ENCODE peak calls at places on chromosomes 5 and 9, in four cellular contexts. X is foreskin fibroblast; Z is psoas muscle; S is CD8-positive, alpha-beta T cell. M is an unnamed sample.

GRCh38 chr9:131915181-131915580 is 164.5 kb downstream of the MED27 start:
- DNase-seq in Z (no peak), S (no peak), X (peak; percentile 36), M (no peak)

GRCh38 chr9:19698960-19699359 is 89.9 kb downstream of the SLC24A2 start:
- DNase-seq in X (no peak), S (no peak), Z (no peak), M (no peak)

GRCh38 chr5:153885166-153885565 is 153.5 kb downstream of the FAM114A2 start:
- DNase-seq in X (no peak), S (no peak), Z (no peak), M (no peak)

GRCh38 chr5:58357121-58357520 is 102.8 kb downstream of the PLK2 start:
- DNase-seq in S (no peak), Z (no peak), X (peak; percentile 19), M (no peak)

GRCh38 chr9:137984005-137984404 is 106.4 kb downstream of the CACNA1B start:
- DNase-seq in Z (no peak), S (no peak), X (no peak), M (no peak)

GRCh38 chr5:78129632-78130031 is 164.9 kb downstream of the AP3B1 start:
- DNase-seq in S (no peak), X (no peak), Z (no peak), M (no peak)

GRCh38 chr9:33106372-33106771 is 29.9 kb upstream of the SMU1 start:
- DNase-seq in X (no peak), S (no peak), Z (no peak), M (no peak)

GRCh38 chr5:138820695-138821094 is 54.4 kb downstream of the LRRTM2 start:
- DNase-seq in Z (no peak), X (no peak), S (no peak), M (no peak)

GRCh38 chr5:132257131-132258101 is at the start of gene PDLIM4:
- DNase-seq in S (no peak), Z (peak; percentile 62), X (no peak), M (peak; percentile 59)

GRCh38 chr5:56233230-56233629 is at the start of gene ANKRD55:
- DNase-seq in X (peak; percentile 47), S (no peak), Z (no peak), M (no peak)

GRCh38 chr9:72524820-72525539 is 3.6 kb downstream of the TMC1 start:
- DNase-seq in S (no peak), X (peak; percentile 98), Z (no peak), M (no peak)

GRCh38 chr5:131242728-131243255 is 21.1 kb upstream of the CDC42SE2 start:
- DNase-seq in S (no peak), X (peak; percentile 95), Z (no peak), M (no peak)

GRCh38 chr5:171606414-171607024 is 179.1 kb upstream of the SMIM23 start:
- DNase-seq in S (no peak), Z (no peak), X (no peak), M (no peak)

GRCh38 chr9:99833735-99834134 is 12.1 kb downstream of the NR4A3 start:
- DNase-seq in Z (no peak), X (no peak), S (no peak), M (no peak)

GRCh38 chr5:113760486-113760885 is 247.0 kb downstream of the YTHDC2 start:
- DNase-seq in S (no peak), X (no peak), Z (no peak), M (no peak)

GRCh38 chr5:13625616-13626198 is 318.8 kb downstream of the DNAH5 start:
- DNase-seq in X (no peak), Z (no peak), S (no peak), M (no peak)

GRCh38 chr9:114587345-114588149 is at the start of gene ATP6V1G1:
- DNase-seq in Z (peak; percentile 100), X (peak; percentile 100), S (peak; percentile 96), M (peak; percentile 99)
- TF ChIP-seq CTCF in Z (no peak), X (no peak), S (no peak), M (no peak)

GRCh38 chr9:123099042-123099441 is 65.6 kb downstream of the GPR21 start:
- DNase-seq in X (no peak), S (no peak), Z (no peak), M (no peak)

GRCh38 chr9:123099548-123099947 is 66.1 kb downstream of the GPR21 start:
- DNase-seq in X (no peak), Z (no peak), S (no peak), M (no peak)

GRCh38 chr9:123105490-123105889 is 72.0 kb downstream of the GPR21 start:
- DNase-seq in X (no peak), S (no peak), Z (no peak), M (no peak)

GRCh38 chr9:123104807-123105206 is 71.3 kb downstream of the GPR21 start:
- DNase-seq in Z (no peak), X (no peak), S (no peak), M (no peak)

GRCh38 chr9:123102380-123103113 is 69.1 kb downstream of the GPR21 start:
- DNase-seq in X (no peak), Z (no peak), S (no peak), M (no peak)
- TF ChIP-seq CTCF in X (peak; percentile 24), Z (no peak), S (no peak), M (no peak)

GRCh38 chr9:83330207-83331196 is 207.7 kb downstream of the FRMD3 start:
- DNase-seq in S (no peak), X (no peak), Z (no peak), M (no peak)
- TF ChIP-seq CTCF in S (no peak), X (no peak), Z (no peak), M (peak; percentile 38)

GRCh38 chr5:175700991-175701390 is 43.1 kb downstream of the HRH2 start:
- DNase-seq in X (no peak), Z (no peak), S (no peak), M (no peak)
- TF ChIP-seq CTCF in X (no peak), Z (peak; percentile 31), S (peak; percentile 39), M (peak; percentile 50)

M was measured in neural crest cell.